ENCODE peak calls at places on chromosomes 6 and 20, in five cellular contexts. L is astrocyte, U is SK-N-SH, Y is tibial artery, W is pancreas. P is an unnamed sample.

GRCh38 chr20:1297486-1297885 is 31.4 kb downstream of the SNPH start:
- DNase-seq in L (no peak), U (no peak), W (no peak), Y (no peak), P (no peak)

GRCh38 chr20:58550661-58551060 is 35.5 kb upstream of the APCDD1L start:
- DNase-seq in L (peak), Y (peak), W (no peak), U (peak), P (peak)

GRCh38 chr6:21769405-21769851 is 175.9 kb downstream of the SOX4 start:
- DNase-seq in W (no peak), L (peak), Y (no peak), U (no peak), P (peak)

GRCh38 chr6:168127384-168127868 is 48.4 kb upstream of the FRMD1 start:
- DNase-seq in Y (no peak), U (no peak), W (no peak), L (no peak), P (no peak)

GRCh38 chr6:124073021-124073420 is 269.4 kb downstream of the NKAIN2 start:
- DNase-seq in L (peak), Y (no peak), W (no peak), U (no peak), P (peak)

GRCh38 chr6:166645928-166646327 is 18.9 kb upstream of the RPS6KA2 start:
- DNase-seq in Y (no peak), L (no peak), W (no peak), U (no peak), P (no peak)

GRCh38 chr20:49700411-49701185 is 13.1 kb downstream of the B4GALT5 start:
- DNase-seq in L (peak), U (no peak), Y (no peak), W (no peak), P (peak)

GRCh38 chr20:48157970-48158369 is 372.7 kb upstream of the SULF2 start:
- DNase-seq in U (no peak), W (no peak), Y (peak), L (peak), P (no peak)

GRCh38 chr6:40378725-40379074 is 208.5 kb downstream of the LRFN2 start:
- DNase-seq in Y (no peak), W (no peak), L (no peak), U (no peak), P (no peak)

GRCh38 chr6:127464881-127465459 is 5.8 kb upstream of the KIAA0408 start:
- DNase-seq in L (peak), W (peak), Y (peak), U (peak), P (peak)

GRCh38 chr6:12572884-12573824 is 143.4 kb upstream of the PHACTR1 start:
- DNase-seq in Y (no peak), U (no peak), W (no peak), L (peak), P (peak)

GRCh38 chr6:53916804-53917463 is 122.1 kb downstream of the LRRC1 start:
- DNase-seq in W (no peak), U (no peak), Y (no peak), L (no peak), P (no peak)

GRCh38 chr6:129073651-129074419 is 190.9 kb downstream of the LAMA2 start:
- DNase-seq in Y (no peak), W (no peak), L (no peak), U (no peak), P (peak)

GRCh38 chr6:132607544-132608233 is 16.4 kb downstream of the TAAR2 start:
- DNase-seq in L (no peak), W (no peak), U (no peak), Y (no peak), P (no peak)

GRCh38 chr6:160215232-160215631 is 43.4 kb downstream of the SLC22A2 start:
- DNase-seq in U (no peak), L (no peak), W (no peak), Y (no peak), P (no peak)

GRCh38 chr6:146850981-146851380 is 252.2 kb downstream of the ADGB start:
- DNase-seq in U (no peak), Y (no peak), L (peak), W (no peak), P (no peak)

GRCh38 chr6:24540197-24540596 is 45.4 kb downstream of the ALDH5A1 start:
- DNase-seq in U (no peak), W (no peak), Y (no peak), L (no peak), P (no peak)

GRCh38 chr6:41164551-41164950 is 1.6 kb upstream of the TREM2 start:
- DNase-seq in L (no peak), Y (no peak), U (no peak), W (no peak), P (no peak)

GRCh38 chr6:150134280-150134920 is 8.4 kb upstream of the PPP1R14C start:
- DNase-seq in U (no peak), Y (no peak), W (no peak), L (no peak), P (no peak)

GRCh38 chr20:46505501-46505900 is 7.9 kb downstream of the ZNF334 start:
- DNase-seq in L (no peak), Y (no peak), W (no peak), U (no peak), P (no peak)

GRCh38 chr6:105374010-105374420 is 28.9 kb downstream of the PREP start:
- DNase-seq in Y (no peak), L (peak), W (no peak), U (no peak), P (peak)

GRCh38 chr6:64774881-64775280 is 932.1 kb downstream of the EYS start:
- DNase-seq in U (no peak), Y (no peak), W (no peak), L (no peak), P (no peak)

GRCh38 chr6:69392745-69393144 is 404.1 kb downstream of the LMBRD1 start:
- DNase-seq in U (no peak), W (no peak), L (no peak), Y (no peak), P (no peak)

GRCh38 chr6:127190552-127190951 is 72.1 kb downstream of the RSPO3 start:
- DNase-seq in U (no peak), L (no peak), W (no peak), Y (no peak), P (peak)

GRCh38 chr6:137240168-137240567 is 21.0 kb upstream of the IFNGR1 start:
- DNase-seq in L (peak), U (no peak), Y (peak), W (no peak), P (peak)

GRCh38 chr6:143901885-143902708 is 37.8 kb downstream of the ZC2HC1B start:
- DNase-seq in W (no peak), Y (peak), U (no peak), L (peak), P (peak)

GRCh38 chr6:27415898-27416297 is 27.3 kb downstream of the ZNF391 start:
- DNase-seq in W (no peak), L (no peak), Y (no peak), U (no peak), P (no peak)

GRCh38 chr6:53043626-53044025 is 21.6 kb upstream of the FBXO9 start:
- DNase-seq in U (no peak), W (no peak), Y (no peak), L (peak), P (peak)

GRCh38 chr6:56752009-56752408 is 109.3 kb upstream of the DST start:
- DNase-seq in U (no peak), Y (no peak), L (peak), W (no peak), P (peak)

GRCh38 chr6:111971866-111972532 is 81.9 kb upstream of the CCN6 start:
- DNase-seq in U (no peak), Y (no peak), W (no peak), L (peak), P (peak)

GRCh38 chr6:79413562-79414002 is 123.6 kb downstream of the LCA5 start:
- DNase-seq in U (no peak), W (no peak), Y (no peak), L (peak), P (peak)

GRCh38 chr20:663315-664090 is 10.5 kb upstream of the SRXN1 start:
- DNase-seq in U (no peak), L (no peak), W (no peak), Y (no peak), P (peak)

GRCh38 chr6:1724616-1725015 is 114.9 kb downstream of the FOXC1 start:
- DNase-seq in Y (no peak), L (no peak), U (no peak), W (no peak), P (no peak)

GRCh38 chr6:1864496-1864895 is 254.8 kb downstream of the FOXC1 start:
- DNase-seq in W (no peak), Y (no peak), L (peak), U (no peak), P (no peak)

GRCh38 chr6:9204171-9204570 is 768.8 kb upstream of the SLC35B3 start:
- DNase-seq in Y (no peak), U (no peak), L (peak), W (peak), P (peak)

GRCh38 chr6:169654590-169655391 is 47.0 kb downstream of the WDR27 start:
- DNase-seq in U (peak), L (peak), Y (peak), W (peak), P (peak)
- H3K27ac ChIP-seq in U (no peak), L (peak), Y (peak), W (peak), P (peak)

DNA sequence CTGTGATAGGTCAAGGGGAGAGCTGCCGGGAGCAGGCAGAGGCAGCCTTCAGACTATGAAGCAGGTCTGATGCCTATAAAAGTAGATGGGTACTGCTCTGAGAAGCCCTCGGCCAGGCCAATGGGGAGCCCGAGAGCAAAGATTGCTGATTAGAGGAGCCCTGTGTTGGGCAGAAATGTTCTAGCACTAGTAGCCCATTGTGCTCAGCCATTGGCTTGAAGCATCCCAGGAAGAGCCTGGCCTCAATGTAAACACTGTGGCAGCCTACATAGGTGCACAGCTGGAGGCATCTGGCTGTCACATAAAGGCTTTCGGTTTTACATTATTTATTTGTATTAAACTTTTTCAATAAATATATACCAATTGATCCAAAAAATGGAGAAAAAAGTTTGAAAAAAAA is 67.7 kb downstream of the SNAP25 start:
- DNase-seq in W (no peak), U (no peak), L (no peak), Y (no peak), P (no peak)
- H3K27ac ChIP-seq in W (no peak), U (no peak), L (no peak), Y (no peak), P (no peak)

DNA sequence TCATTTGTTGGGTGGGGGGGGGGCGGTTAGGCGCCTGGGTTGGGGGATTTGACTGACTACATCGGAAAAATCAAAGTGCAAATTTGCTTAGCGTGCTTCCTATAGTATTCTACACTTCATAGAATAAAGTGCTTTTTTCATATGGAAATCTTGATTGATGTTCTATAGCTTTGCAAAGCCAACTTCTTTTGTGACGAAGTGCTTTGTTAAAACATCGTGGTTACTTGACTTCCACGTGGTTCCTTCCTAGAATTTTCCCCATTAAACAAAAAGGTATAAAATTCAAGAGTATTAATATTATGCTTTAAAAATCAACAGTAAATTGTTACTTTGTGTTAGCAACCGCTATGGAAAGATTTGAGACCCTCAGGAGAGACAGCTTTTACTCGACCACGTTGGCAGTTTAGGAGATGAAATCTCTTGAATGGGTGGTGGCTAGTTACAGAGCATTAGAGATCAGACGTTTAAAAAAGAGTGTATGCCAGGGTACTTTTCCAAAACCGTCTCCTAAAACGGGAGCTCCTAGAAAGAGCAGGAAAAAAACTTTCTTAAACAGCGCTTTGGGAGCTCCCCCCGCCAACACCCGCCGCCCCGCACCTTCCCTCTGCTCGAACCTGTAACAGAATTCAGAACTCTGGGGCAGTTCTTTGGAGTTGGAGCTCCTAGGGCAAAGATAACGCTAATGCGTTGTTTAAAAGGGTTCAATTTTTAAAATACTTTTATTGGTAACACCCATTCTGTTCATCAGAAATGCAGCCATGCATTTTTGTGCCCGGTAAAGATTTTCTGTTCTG is 923 bp downstream of the GJA1 start:
- DNase-seq in Y (no peak), U (no peak), L (no peak), W (no peak), P (peak)
- H3K27ac ChIP-seq in Y (peak), U (peak), L (peak), W (no peak), P (peak)

DNA sequence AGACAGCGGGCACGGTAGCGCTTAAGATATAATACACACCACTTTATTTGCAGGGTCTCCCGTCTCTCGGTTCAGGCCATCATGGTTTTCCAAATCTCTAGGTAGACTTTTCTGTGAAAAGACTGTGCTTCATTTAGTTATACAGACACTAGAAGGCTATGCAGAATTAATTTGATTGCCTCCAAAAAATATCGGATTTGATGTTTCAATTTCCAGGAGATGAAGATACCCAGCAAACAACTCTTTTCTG is 644 bp downstream of the TBP start:
- DNase-seq in W (no peak), Y (no peak), L (no peak), U (no peak), P (no peak)
- H3K27ac ChIP-seq in W (peak), Y (peak), L (peak), U (peak), P (peak)